ENCODE peak calls at places on chromosomes 6 and 20, in eight cellular contexts. N is CD8-positive, alpha-beta T cell; V is AG09309; J is A673; Y is PC-9; R is fibroblast of lung; Q is fibroblast of the aortic adventitia; T is PC-3. Z is an unnamed sample.

GRCh38 chr20:40748182-40748581 is 59.1 kb upstream of the MAFB start:
- DNase-seq in N (no peak), T (no peak), V (no peak), Y (no peak), R (no peak), J (no peak), Q (no peak), Z (no peak)

GRCh38 chr6:44180406-44180805 is 21.8 kb downstream of the CAPN11 start:
- DNase-seq in Q (no peak), T (no peak), R (no peak), Y (no peak), V (no peak), N (no peak), J (no peak), Z (no peak)

GRCh38 chr20:38751360-38751976 is 3.2 kb downstream of the ACTR5 start:
- DNase-seq in R (peak; percentile 59), N (no peak), Y (no peak), T (peak; percentile 68), Q (peak; percentile 66), J (peak; percentile 41), V (no peak), Z (peak; percentile 36)

GRCh38 chr6:54519161-54519560 is 210.9 kb downstream of the TINAG start:
- DNase-seq in Y (no peak), N (no peak), T (no peak), V (no peak), R (peak; percentile 9), Q (no peak), J (no peak), Z (no peak)

GRCh38 chr6:123439371-123439770 is 197.4 kb downstream of the TRDN start:
- DNase-seq in Q (no peak), Y (no peak), V (no peak), R (no peak), T (no peak), J (no peak), N (no peak), Z (no peak)

GRCh38 chr6:136890986-136891385 is 31.1 kb upstream of the SLC35D3 start:
- DNase-seq in N (no peak), Q (no peak), R (no peak), V (no peak), Y (no peak), J (no peak), T (no peak), Z (no peak)

GRCh38 chr20:35055445-35056276 is 36.9 kb downstream of the TRPC4AP start:
- DNase-seq in Q (peak; percentile 88), R (no peak), Y (no peak), T (no peak), J (no peak), V (peak; percentile 14), N (no peak), Z (peak; percentile 46)

GRCh38 chr20:46568570-46569129 is 18.2 kb upstream of the OCSTAMP start:
- DNase-seq in R (peak; percentile 88), J (peak; percentile 78), Y (peak; percentile 72), Q (peak; percentile 60), T (peak; percentile 77), V (peak; percentile 2), N (no peak), Z (peak; percentile 63)

GRCh38 chr6:6858533-6858982 is 249.2 kb upstream of the RREB1 start:
- DNase-seq in V (no peak), T (no peak), N (no peak), Y (no peak), J (no peak), R (no peak), Q (no peak), Z (no peak)

GRCh38 chr6:56335733-56336132 is 88.4 kb upstream of the COL21A1 start:
- DNase-seq in Y (no peak), V (peak; percentile 53), J (peak; percentile 37), N (no peak), R (peak; percentile 93), T (peak; percentile 95), Q (peak; percentile 92), Z (peak; percentile 84)

GRCh38 chr20:40639132-40639531 is 49.9 kb downstream of the MAFB start:
- DNase-seq in Q (no peak), V (no peak), T (no peak), Y (no peak), R (no peak), N (no peak), J (no peak), Z (no peak)

GRCh38 chr6:112160745-112161144 is 73.4 kb downstream of the FAM229B start:
- DNase-seq in N (no peak), J (no peak), T (no peak), Q (no peak), Y (no peak), R (no peak), V (no peak), Z (no peak)

GRCh38 chr6:8195040-8195713 is 92.8 kb upstream of the EEF1E1 start:
- DNase-seq in Q (no peak), N (no peak), V (no peak), R (no peak), J (peak; percentile 53), Y (no peak), T (no peak), Z (no peak)
- TF ChIP-seq CTCF in Q (no peak), N (no peak), V (no peak), R (no peak), J (peak; percentile 49), Y (no peak), T (peak; percentile 42), Z (no peak)

DNA sequence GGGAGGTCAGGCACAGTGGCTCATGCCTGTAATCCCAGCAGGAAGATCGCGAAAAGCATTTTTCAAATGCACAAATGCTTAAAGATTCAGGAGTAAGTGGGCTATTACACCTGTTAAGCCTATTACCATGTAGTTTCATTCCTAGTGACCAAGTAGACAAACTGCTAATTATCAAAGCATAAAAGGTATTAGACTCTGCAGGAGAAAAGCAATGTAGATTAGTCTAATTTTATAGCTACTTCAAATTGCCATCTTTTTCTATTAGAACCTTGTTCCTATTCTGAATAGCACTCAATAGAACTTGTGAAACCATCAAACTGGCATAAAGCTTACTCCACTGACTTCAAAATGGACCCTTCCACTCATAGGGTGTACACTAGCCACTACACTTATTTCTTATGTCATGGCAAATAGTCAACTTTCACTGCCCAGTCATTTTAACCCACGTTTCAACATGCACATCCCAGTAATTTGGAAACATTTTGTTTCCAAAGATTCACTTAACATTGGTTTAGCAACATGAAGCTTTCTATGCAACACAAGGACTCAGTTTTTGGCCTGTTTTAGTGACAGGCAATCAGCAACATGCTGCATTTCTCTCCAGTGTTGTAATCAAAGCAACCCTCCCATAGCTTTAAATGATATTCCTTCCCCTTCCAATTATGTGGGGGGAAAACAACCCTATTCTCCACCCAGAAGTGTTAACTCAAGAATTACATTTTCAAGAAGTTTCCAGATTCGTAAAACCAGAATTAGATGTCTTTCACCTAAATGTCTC is 3.9 kb downstream of the EEF1A1 start:
- DNase-seq in Q (peak; percentile 49), Y (no peak), R (peak; percentile 37), T (no peak), V (no peak), N (no peak), J (peak; percentile 34), Z (no peak)
- H3K4me3 ChIP-seq in Q (peak overlapping the region; percentile 51), Y (peak overlapping the region; percentile 43), R (peak overlapping the region; percentile 81), T (peak overlapping the region; percentile 64), V (peak overlapping the region; percentile 9), N (no peak overlapping the region), J (peak overlapping the region; percentile 13), Z (peak overlapping the region; percentile 48)

GRCh38 chr6:166511316-166511715 is 75.2 kb downstream of the RAMACL start:
- DNase-seq in J (no peak), Y (no peak), N (no peak), R (no peak), T (no peak), V (no peak), Q (no peak), Z (peak; percentile 23)

GRCh38 chr6:166515072-166515810 is 71.2 kb downstream of the RAMACL start:
- DNase-seq in T (peak; percentile 88), Y (peak; percentile 45), R (peak; percentile 82), N (peak; percentile 41), J (peak; percentile 58), V (peak; percentile 59), Q (peak; percentile 69), Z (peak; percentile 79)

GRCh38 chr6:166509193-166509592 is 77.3 kb downstream of the RAMACL start:
- DNase-seq in R (no peak), N (no peak), Y (no peak), T (no peak), V (no peak), J (no peak), Q (no peak), Z (no peak)

GRCh38 chr6:166514196-166514595 is 72.3 kb downstream of the RAMACL start:
- DNase-seq in N (no peak), Q (no peak), V (no peak), J (no peak), Y (no peak), R (no peak), T (no peak), Z (no peak)

DNA sequence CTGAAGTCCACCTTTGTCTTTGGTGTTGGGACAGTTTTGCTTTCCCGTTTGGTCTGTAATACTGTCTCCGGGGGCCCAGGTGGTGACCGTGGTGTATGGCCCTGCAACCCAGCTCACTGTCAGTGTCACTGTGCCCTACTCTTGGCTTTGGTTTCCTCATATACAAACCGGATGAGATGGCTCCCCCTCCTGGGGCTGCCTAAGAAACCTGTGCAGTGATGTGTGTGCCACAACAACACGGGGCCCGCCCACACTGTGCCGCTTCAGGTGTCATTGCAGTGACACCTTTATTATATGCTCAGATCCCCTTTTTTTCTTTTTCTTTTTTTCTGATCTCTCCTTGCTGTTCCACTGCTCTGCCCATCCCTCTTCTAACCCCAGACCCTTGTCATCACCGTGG is 73.9 kb downstream of the RAMACL start:
- DNase-seq in Q (no peak), T (no peak), R (no peak), V (no peak), J (no peak), N (peak; percentile 27), Y (no peak), Z (no peak)
- TF ChIP-seq CTCF in Q (no peak), T (no peak), R (no peak), V (no peak), J (no peak), N (no peak), Y (no peak), Z (no peak)

GRCh38 chr20:3199976-3200755 is 4.3 kb downstream of the DDRGK1 start:
- DNase-seq in V (no peak), N (no peak), R (no peak), Y (no peak), J (no peak), T (no peak), Q (no peak), Z (no peak)

GRCh38 chr20:3199206-3199605 is 5.3 kb downstream of the DDRGK1 start:
- DNase-seq in T (no peak), R (no peak), Q (no peak), N (no peak), Y (no peak), V (no peak), J (no peak), Z (no peak)

GRCh38 chr20:3203315-3204123 is 963 bp downstream of the DDRGK1 start:
- DNase-seq in V (no peak), J (peak; percentile 39), Y (peak; percentile 32), T (peak; percentile 39), N (no peak), Q (peak; percentile 32), R (no peak), Z (peak; percentile 51)

GRCh38 chr20:3204124-3204794 is at the start of gene DDRGK1:
- DNase-seq in T (peak; percentile 91), N (peak; percentile 84), R (peak; percentile 82), Y (peak; percentile 92), V (no peak), J (peak; percentile 91), Q (peak; percentile 79), Z (peak; percentile 69)

DNA sequence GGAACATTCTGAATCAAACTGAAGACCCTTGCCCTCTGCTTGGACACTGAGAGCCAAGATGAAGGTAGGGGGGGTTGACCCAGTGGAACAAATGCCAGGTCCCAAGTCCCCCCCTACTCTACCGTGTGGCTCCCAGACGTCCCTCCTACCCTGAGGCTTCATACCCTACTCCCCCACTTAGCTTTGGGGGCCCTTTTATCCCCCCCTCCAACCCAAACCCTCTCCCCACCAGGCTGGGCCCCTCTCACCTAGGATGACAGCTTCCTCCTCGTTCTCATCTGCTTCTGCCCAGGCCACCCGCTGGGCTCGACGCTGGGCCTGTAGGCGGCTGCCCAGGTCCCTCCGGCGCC is 1.5 kb downstream of the DDRGK1 start:
- DNase-seq in R (no peak), N (no peak), J (no peak), Q (no peak), Y (no peak), V (no peak), T (no peak), Z (no peak)
- H3K4me3 ChIP-seq in R (peak overlapping the region; percentile 11), N (peak overlapping the region; percentile 87), J (peak overlapping the region; percentile 71), Q (peak overlapping the region; percentile 79), Y (peak overlapping the region; percentile 89), V (peak overlapping the region; percentile 88), T (peak overlapping the region; percentile 84), Z (peak overlapping the region; percentile 89)